ENCODE peak calls at places on chromosome 18, in four cellular contexts. One of them, this sample, is unnamed.

GRCh38 chr18:8717011-8717770 is 11.8 kb downstream of the MTCL1 start:
- DNase-seq in A549: no peak
- DNase-seq in K562: no peak
- DNase-seq in GM12878: no peak
- DNase-seq in this sample: no peak

GRCh38 chr18:6270791-6271216 is 143.9 kb downstream of the L3MBTL4 start:
- DNase-seq in GM12878: peak
- DNase-seq in A549: no peak
- DNase-seq in K562: no peak
- DNase-seq in this sample: no peak

GRCh38 chr18:40006553-40007073 is 1948.4 kb upstream of the PIK3C3 start:
- DNase-seq in GM12878: no peak
- DNase-seq in K562: no peak
- DNase-seq in A549: no peak
- DNase-seq in this sample: no peak

GRCh38 chr18:13372405-13372995 is 153.9 kb downstream of the LDLRAD4 start:
- DNase-seq in A549: no peak
- DNase-seq in GM12878: no peak
- DNase-seq in K562: no peak
- DNase-seq in this sample: no peak

GRCh38 chr18:46439037-46439436 is 218.0 kb downstream of the LOXHD1 start:
- DNase-seq in GM12878: no peak
- DNase-seq in A549: no peak
- DNase-seq in K562: no peak
- DNase-seq in this sample: no peak

GRCh38 chr18:51614967-51615571 is 417.6 kb upstream of the MEX3C start:
- DNase-seq in A549: peak
- DNase-seq in K562: no peak
- DNase-seq in GM12878: no peak
- DNase-seq in this sample: no peak

GRCh38 chr18:12092398-12093229 is 1.0 kb upstream of the ANKRD62 start:
- DNase-seq in K562: peak
- DNase-seq in A549: peak
- DNase-seq in GM12878: peak
- DNase-seq in this sample: peak

GRCh38 chr18:47263828-47264314 is 12.4 kb upstream of the SKOR2 start:
- DNase-seq in K562: no peak
- DNase-seq in GM12878: no peak
- DNase-seq in A549: no peak
- DNase-seq in this sample: peak

GRCh38 chr18:24212939-24213338 is 74.1 kb downstream of the CABYR start:
- DNase-seq in GM12878: no peak
- DNase-seq in K562: no peak
- DNase-seq in A549: peak
- DNase-seq in this sample: no peak

GRCh38 chr18:23583071-23583865 is 3.0 kb downstream of the NPC1 start:
- DNase-seq in K562: no peak
- DNase-seq in GM12878: no peak
- DNase-seq in A549: no peak
- DNase-seq in this sample: no peak

GRCh38 chr18:31679133-31679731 is 5.1 kb downstream of the B4GALT6 start:
- DNase-seq in K562: no peak
- DNase-seq in GM12878: no peak
- DNase-seq in A549: peak
- DNase-seq in this sample: no peak

GRCh38 chr18:11004951-11005350 is 144.4 kb downstream of the PIEZO2 start:
- DNase-seq in GM12878: no peak
- DNase-seq in A549: no peak
- DNase-seq in K562: no peak
- DNase-seq in this sample: no peak

GRCh38 chr18:9905401-9905922 is 8.4 kb upstream of the VAPA start:
- DNase-seq in GM12878: no peak
- DNase-seq in K562: no peak
- DNase-seq in A549: no peak
- DNase-seq in this sample: peak

GRCh38 chr18:66872277-66872676 is 268.4 kb upstream of the CDH19 start:
- DNase-seq in K562: no peak
- DNase-seq in A549: peak
- DNase-seq in GM12878: no peak
- DNase-seq in this sample: peak

GRCh38 chr18:37266290-37266689 is 299.3 kb downstream of the CELF4 start:
- DNase-seq in GM12878: no peak
- DNase-seq in A549: no peak
- DNase-seq in K562: peak
- DNase-seq in this sample: peak

GRCh38 chr18:37445368-37445767 is 120.2 kb downstream of the CELF4 start:
- DNase-seq in K562: no peak
- DNase-seq in A549: no peak
- DNase-seq in GM12878: no peak
- DNase-seq in this sample: peak

GRCh38 chr18:27249933-27250332 is 64.8 kb upstream of the CHST9 start:
- DNase-seq in GM12878: no peak
- DNase-seq in K562: no peak
- DNase-seq in A549: no peak
- DNase-seq in this sample: no peak

GRCh38 chr18:30485078-30485477 is 557.5 kb downstream of the DSC3 start:
- DNase-seq in K562: no peak
- DNase-seq in A549: no peak
- DNase-seq in GM12878: no peak
- DNase-seq in this sample: no peak

GRCh38 chr18:39751161-39751560 is 2185.6 kb upstream of the CELF4 start:
- DNase-seq in GM12878: no peak
- DNase-seq in K562: no peak
- DNase-seq in A549: no peak
- DNase-seq in this sample: no peak

GRCh38 chr18:67525328-67526110 is 9.0 kb upstream of the DSEL start:
- DNase-seq in A549: peak
- DNase-seq in GM12878: no peak
- DNase-seq in K562: no peak
- DNase-seq in this sample: no peak

GRCh38 chr18:63869851-63870250 is 17.7 kb upstream of the SERPINB2 start:
- DNase-seq in K562: no peak
- DNase-seq in GM12878: no peak
- DNase-seq in A549: no peak
- DNase-seq in this sample: no peak

GRCh38 chr18:69558088-69558487 is 157.4 kb downstream of the DOK6 start:
- DNase-seq in K562: no peak
- DNase-seq in GM12878: no peak
- DNase-seq in A549: no peak
- DNase-seq in this sample: no peak

GRCh38 chr18:36349552-36349951 is 52.0 kb downstream of the FHOD3 start:
- DNase-seq in GM12878: no peak
- DNase-seq in K562: no peak
- DNase-seq in A549: peak
- DNase-seq in this sample: no peak

GRCh38 chr18:54983041-54983686 is 23.9 kb upstream of the CCDC68 start:
- DNase-seq in K562: peak
- DNase-seq in GM12878: no peak
- DNase-seq in A549: peak
- DNase-seq in this sample: peak

GRCh38 chr18:74597662-74598349 is at the start of gene ZNF407:
- DNase-seq in A549: peak
- DNase-seq in K562: peak
- DNase-seq in GM12878: peak
- DNase-seq in this sample: peak
- TF ChIP-seq EP300 in A549: no peak
- TF ChIP-seq EP300 in K562: no peak
- TF ChIP-seq EP300 in GM12878: no peak
- TF ChIP-seq EP300 in this sample: no peak

DNA sequence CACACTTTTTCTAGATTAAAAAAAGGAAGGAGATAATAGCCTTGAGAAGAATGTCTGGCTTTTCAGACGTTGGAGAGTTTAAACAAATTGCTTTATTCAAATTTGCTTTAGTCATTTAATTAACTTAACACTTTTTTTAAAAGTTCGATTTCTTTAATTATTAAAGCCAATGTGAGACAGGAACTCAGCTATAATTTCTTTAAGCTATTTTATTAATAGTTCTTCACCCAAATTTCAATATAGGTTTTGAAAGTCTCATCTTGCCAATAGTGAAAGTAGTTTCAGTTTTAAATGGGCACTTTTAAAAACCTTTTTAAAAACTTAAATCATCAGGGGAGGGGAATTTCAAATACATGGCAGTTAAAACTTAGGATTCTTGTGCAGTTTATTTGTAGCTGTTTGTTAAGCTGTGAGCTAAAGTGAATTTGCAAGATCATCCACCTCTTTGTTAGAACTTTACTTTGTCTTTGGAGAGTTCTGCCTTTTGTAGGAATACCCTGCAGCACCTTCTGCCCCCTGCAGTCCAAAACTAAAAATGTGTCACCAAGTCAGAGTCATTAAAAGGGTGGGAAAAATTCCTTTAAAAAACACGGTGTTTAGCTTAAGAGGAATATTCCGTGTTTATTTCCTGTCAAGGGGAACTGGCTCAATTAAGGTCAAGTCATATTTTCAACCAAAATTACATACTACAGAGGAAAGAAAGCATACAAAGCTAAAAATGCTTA is 4.6 kb downstream of the TGIF1 start:
- DNase-seq in A549: peak
- DNase-seq in K562: peak
- DNase-seq in GM12878: peak
- DNase-seq in this sample: peak
- TF ChIP-seq RCOR1 in A549: no peak
- TF ChIP-seq RCOR1 in K562: no peak
- TF ChIP-seq RCOR1 in GM12878: no peak
- TF ChIP-seq RCOR1 in this sample: peak

GRCh38 chr18:58544179-58544578 is 84.7 kb downstream of the ALPK2 start:
- DNase-seq in K562: no peak
- DNase-seq in A549: no peak
- DNase-seq in GM12878: no peak
- DNase-seq in this sample: no peak
- TF ChIP-seq EP300 in K562: no peak
- TF ChIP-seq EP300 in A549: no peak
- TF ChIP-seq EP300 in GM12878: no peak
- TF ChIP-seq EP300 in this sample: no peak

DNA sequence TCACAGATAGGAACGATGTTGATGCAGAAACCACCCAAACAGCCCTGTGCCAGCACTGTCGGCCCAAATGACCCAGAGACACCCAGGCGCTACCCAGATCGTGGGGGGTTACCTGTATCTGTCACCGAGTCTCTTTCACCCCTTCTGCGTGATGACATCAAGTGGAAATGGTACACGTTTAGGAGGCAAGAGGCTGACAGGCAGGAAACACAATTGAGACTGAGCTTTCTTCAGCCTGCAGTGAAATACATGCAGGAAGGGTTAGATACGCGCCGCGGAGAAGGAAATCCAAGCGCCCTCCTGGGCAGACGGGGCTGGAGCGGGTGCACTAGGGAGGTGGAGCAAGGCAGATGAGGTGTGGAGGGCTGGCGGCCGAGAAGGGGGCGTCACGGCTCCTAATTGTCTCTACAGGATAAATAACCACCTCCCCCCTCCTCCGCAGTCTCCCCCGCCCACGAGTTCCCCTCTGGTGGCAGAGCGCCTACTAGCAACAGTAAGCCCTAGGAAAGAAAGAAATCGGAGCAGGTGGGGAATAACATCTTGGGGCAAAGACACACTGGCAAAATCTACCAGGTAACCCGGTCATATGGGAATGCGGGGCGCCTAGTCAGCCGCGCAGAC is at the start of gene RNF152:
- DNase-seq in K562: no peak
- DNase-seq in GM12878: no peak
- DNase-seq in A549: no peak
- DNase-seq in this sample: peak
- TF ChIP-seq RCOR1 in K562: no peak
- TF ChIP-seq RCOR1 in GM12878: no peak
- TF ChIP-seq RCOR1 in A549: no peak
- TF ChIP-seq RCOR1 in this sample: no peak

GRCh38 chr18:76565238-76566173 is 70.5 kb upstream of the ZNF516 start:
- DNase-seq in GM12878: no peak
- DNase-seq in A549: peak
- DNase-seq in K562: peak
- DNase-seq in this sample: peak
- TF ChIP-seq EP300 in GM12878: no peak
- TF ChIP-seq EP300 in A549: no peak
- TF ChIP-seq EP300 in K562: no peak
- TF ChIP-seq EP300 in this sample: no peak

GRCh38 chr18:48740846-48741485 is 202.1 kb downstream of the CTIF start:
- DNase-seq in A549: no peak
- DNase-seq in GM12878: no peak
- DNase-seq in K562: no peak
- DNase-seq in this sample: no peak

GRCh38 chr18:48741866-48742265 is 203.0 kb downstream of the CTIF start:
- DNase-seq in A549: no peak
- DNase-seq in K562: no peak
- DNase-seq in GM12878: no peak
- DNase-seq in this sample: no peak

GRCh38 chr18:48745293-48745692 is 205.5 kb downstream of the SMAD7 start:
- DNase-seq in GM12878: no peak
- DNase-seq in K562: no peak
- DNase-seq in A549: no peak
- DNase-seq in this sample: no peak

GRCh38 chr18:48742304-48742703 is 203.5 kb downstream of the CTIF start:
- DNase-seq in K562: no peak
- DNase-seq in A549: no peak
- DNase-seq in GM12878: no peak
- DNase-seq in this sample: no peak

GRCh38 chr18:48743046-48743445 is 204.2 kb downstream of the CTIF start:
- DNase-seq in A549: no peak
- DNase-seq in K562: no peak
- DNase-seq in GM12878: no peak
- DNase-seq in this sample: peak
- TF ChIP-seq RCOR1 in A549: no peak
- TF ChIP-seq RCOR1 in K562: no peak
- TF ChIP-seq RCOR1 in GM12878: no peak
- TF ChIP-seq RCOR1 in this sample: peak

DNA sequence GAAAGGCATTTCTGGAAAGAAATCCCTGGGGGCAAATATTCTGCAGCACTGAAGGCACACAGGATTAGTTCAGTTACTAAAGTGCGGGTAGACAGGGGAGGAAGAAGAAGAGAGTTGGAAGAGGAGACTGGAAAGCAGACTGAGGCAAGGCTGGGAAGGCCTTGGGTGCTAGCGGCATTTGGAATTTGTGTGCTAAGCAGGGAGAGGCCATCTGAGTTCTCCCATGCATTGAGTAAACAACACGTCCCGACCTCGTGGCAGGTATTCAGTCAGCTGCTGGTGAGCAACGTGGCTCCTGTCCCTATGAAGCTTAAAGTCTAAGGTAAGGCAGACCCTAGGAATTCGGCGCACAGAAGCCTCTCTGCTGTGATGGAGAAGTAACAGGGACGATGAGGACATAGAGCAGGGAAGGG is 30.7 kb downstream of the ATP8B1 start:
- DNase-seq in A549: peak
- DNase-seq in GM12878: no peak
- DNase-seq in K562: no peak
- DNase-seq in this sample: no peak
- TF ChIP-seq EP300 in A549: no peak
- TF ChIP-seq EP300 in GM12878: no peak
- TF ChIP-seq EP300 in K562: no peak
- TF ChIP-seq EP300 in this sample: no peak

This sample was measured in SK-N-SH.